ENCODE peak calls at places on chromosome 9, in ten cellular contexts. G, A, Q, F, Z, I, K, H, V and Y are unnamed samples.

GRCh38 chr9:136404801-136405136 is 4.8 kb upstream of the SNAPC4 start:
- DNase-seq in G (no peak), A (no peak), Q (no peak), F (no peak), Z (no peak), I (no peak), K (no peak), H (no peak), V (no peak), Y (no peak)

GRCh38 chr9:130662099-130662926 is 2.1 kb upstream of the PRDM12 start:
- DNase-seq in G (no peak), A (no peak), Q (no peak), F (no peak), Z (no peak), I (no peak), K (no peak), H (no peak), V (no peak), Y (no peak)

GRCh38 chr9:126809068-126809467 is 4.2 kb downstream of the ZBTB43 start:
- DNase-seq in G (no peak), A (no peak), Q (no peak), F (no peak), Z (no peak), I (no peak), K (no peak), H (no peak), V (no peak), Y (no peak)

GRCh38 chr9:69583641-69584234 is 88.4 kb downstream of the APBA1 start:
- DNase-seq in G (no peak), A (no peak), Q (no peak), F (no peak), Z (no peak), I (no peak), K (no peak), H (no peak), V (no peak), Y (no peak)

GRCh38 chr9:86600291-86600690 is 246.1 kb upstream of the TUT7 start:
- DNase-seq in G (no peak), A (no peak), Q (no peak), F (no peak), Z (peak; percentile 23), I (no peak), K (no peak), H (no peak), V (no peak), Y (no peak)

GRCh38 chr9:136881691-136882108 is 4.6 kb upstream of the TRAF2 start:
- DNase-seq in G (no peak), A (no peak), Q (no peak), F (no peak), Z (peak; percentile 38), I (peak; percentile 45), K (no peak), H (peak; percentile 54), V (peak; percentile 19), Y (no peak)

GRCh38 chr9:123569343-123569694 is 213.3 kb downstream of the CRB2 start:
- DNase-seq in G (no peak), A (no peak), Q (no peak), F (no peak), Z (peak; percentile 41), I (no peak), K (no peak), H (no peak), V (no peak), Y (peak; percentile 42)

GRCh38 chr9:38227061-38227540 is 158.1 kb upstream of the SHB start:
- DNase-seq in G (peak; percentile 61), A (peak; percentile 89), Q (peak; percentile 98), F (peak; percentile 36), Z (peak; percentile 17), I (peak; percentile 26), K (peak; percentile 63), H (peak; percentile 16), V (peak; percentile 60), Y (peak; percentile 8)

GRCh38 chr9:71937070-71937625 is 25.7 kb downstream of the C9orf85 start:
- DNase-seq in G (no peak), A (no peak), Q (no peak), F (no peak), Z (no peak), I (no peak), K (no peak), H (no peak), V (no peak), Y (no peak)